ENCODE peak calls at places on chromosome 5, in five cellular contexts. S, U, C, W and J are unnamed samples.
A peak's percentile ranks its signal among the peaks of the same experiment; 100 is the strongest.

GRCh38 chr5:19988447-19988846 is 447 bp upstream of the CDH18 start:
- DNase-seq in S (no peak), C (no peak), U (no peak), W (no peak), J (no peak)

GRCh38 chr5:375921-376871 is 54.7 kb downstream of the AHRR start:
- DNase-seq in U (no peak), W (no peak), C (no peak), S (peak; percentile 9), J (no peak)

GRCh38 chr5:125011982-125012381 is 265.5 kb upstream of the ZNF608 start:
- DNase-seq in S (no peak), U (no peak), W (peak; percentile 36), C (no peak), J (no peak)

GRCh38 chr5:173498871-173499470 is 117.5 kb downstream of the BOD1 start:
- DNase-seq in W (no peak), C (peak; percentile 34), S (no peak), U (no peak), J (no peak)

GRCh38 chr5:72586788-72587530 is 79.7 kb upstream of the ZNF366 start:
- DNase-seq in S (no peak), W (no peak), C (peak; percentile 67), U (no peak), J (no peak)

GRCh38 chr5:56918054-56918453 is 8.7 kb downstream of the SETD9 start:
- DNase-seq in W (no peak), U (no peak), S (no peak), C (no peak), J (no peak)

GRCh38 chr5:171577940-171578856 is 158.8 kb downstream of the FGF18 start:
- DNase-seq in C (no peak), W (no peak), U (no peak), S (no peak), J (no peak)

GRCh38 chr5:180074462-180074861 is 2.9 kb upstream of the RNF130 start:
- DNase-seq in W (no peak), S (no peak), U (no peak), C (no peak), J (no peak)

GRCh38 chr5:15938961-15939360 is 240.6 kb downstream of the MARCHF11 start:
- DNase-seq in S (no peak), U (no peak), W (no peak), C (peak; percentile 95), J (no peak)

GRCh38 chr5:73694089-73694488 is 68.1 kb downstream of the ARHGEF28 start:
- DNase-seq in C (no peak), U (peak; percentile 13), S (peak; percentile 46), W (no peak), J (no peak)

GRCh38 chr5:83475540-83476469 is 4.3 kb downstream of the VCAN start:
- DNase-seq in C (peak; percentile 95), W (no peak), S (no peak), U (no peak), J (no peak)

GRCh38 chr5:154058055-154059038 is 19.6 kb downstream of the MFAP3 start:
- DNase-seq in W (no peak), C (peak; percentile 75), U (no peak), S (no peak), J (no peak)

GRCh38 chr5:76716456-76717157 is 681 bp downstream of the F2R start:
- DNase-seq in W (peak; percentile 73), C (no peak), U (no peak), S (no peak), J (peak; percentile 26)